ENCODE peak calls at places on chromosomes 6 and 20, in four cellular contexts. D is astrocyte, O is neural progenitor cell, Y is SJSA1. I is an unnamed sample. For H3K4me1, the result is how much of the 10 kb centered on the place peaks cover.

GRCh38 chr6:11911535-11911934 is 100.6 kb upstream of the HIVEP1 start:
- DNase-seq in D (peak), O (no peak), Y (no peak), I (no peak)

GRCh38 chr6:158834675-158835385 is 15.7 kb upstream of the EZR start:
- DNase-seq in D (no peak), O (no peak), Y (no peak), I (no peak)

GRCh38 chr6:45445749-45446454 is 68.2 kb upstream of the SUPT3H start:
- DNase-seq in D (peak), O (no peak), Y (peak), I (peak)

GRCh38 chr6:45480697-45481415 is 103.1 kb upstream of the SUPT3H start:
- DNase-seq in D (no peak), O (no peak), Y (peak), I (no peak)

GRCh38 chr6:163588211-163588919 is 173.8 kb downstream of the QKI start:
- DNase-seq in D (peak), O (no peak), Y (peak), I (no peak)

GRCh38 chr20:33433465-33433864 is 10.1 kb downstream of the SNTA1 start:
- DNase-seq in D (no peak), O (no peak), Y (no peak), I (no peak)

GRCh38 chr20:11047559-11047958 is 373.8 kb upstream of the JAG1 start:
- DNase-seq in D (peak), O (no peak), Y (no peak), I (no peak)

GRCh38 chr6:126107475-126108121 is 121.3 kb downstream of the TRMT11 start:
- DNase-seq in D (peak), O (peak), Y (no peak), I (no peak)

GRCh38 chr6:162467679-162468078 is 259.9 kb downstream of the PRKN start:
- DNase-seq in D (no peak), O (no peak), Y (no peak), I (no peak)

GRCh38 chr6:37222125-37222967 is 35.2 kb upstream of the TBC1D22B start:
- DNase-seq in D (peak), O (peak), Y (peak), I (no peak)

GRCh38 chr20:50312002-50312681 is 121.5 kb downstream of the CEBPB start:
- DNase-seq in D (no peak), O (no peak), Y (no peak), I (no peak)

GRCh38 chr6:170289108-170289931 is 1.6 kb downstream of the DLL1 start:
- DNase-seq in D (no peak), O (peak), Y (no peak), I (no peak)

DNA sequence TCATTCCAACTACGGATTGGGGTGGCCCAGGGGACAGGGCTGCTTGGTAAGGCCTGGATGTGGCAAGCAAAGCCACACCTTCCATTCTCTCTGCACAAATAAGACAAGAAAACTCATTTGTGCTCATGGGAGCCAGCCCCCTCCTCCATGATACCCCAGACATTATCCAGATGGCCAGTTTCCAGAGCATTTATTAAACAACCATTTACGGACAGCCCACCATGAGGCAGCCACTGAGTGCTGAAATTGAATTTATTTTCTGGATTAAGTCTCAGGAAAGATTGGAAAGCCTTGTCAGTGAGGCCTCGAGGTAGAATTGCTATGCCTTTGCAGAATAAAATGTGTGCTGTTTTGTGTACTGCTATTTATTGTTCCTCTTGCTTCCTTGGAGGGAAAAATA is 151.1 kb downstream of the UNC5CL start:
- DNase-seq in D (no peak), O (no peak), Y (no peak), I (no peak)
- H3K4me1 ChIP-seq in D (under half), O (under half), Y (under half), I (under half)

GRCh38 chr20:37378785-37379598 is 33.1 kb downstream of the SRC start:
- DNase-seq in D (peak), O (no peak), Y (peak), I (no peak)
- H3K27ac ChIP-seq in D (peak), O (peak), Y (peak), I (no peak)

DNA sequence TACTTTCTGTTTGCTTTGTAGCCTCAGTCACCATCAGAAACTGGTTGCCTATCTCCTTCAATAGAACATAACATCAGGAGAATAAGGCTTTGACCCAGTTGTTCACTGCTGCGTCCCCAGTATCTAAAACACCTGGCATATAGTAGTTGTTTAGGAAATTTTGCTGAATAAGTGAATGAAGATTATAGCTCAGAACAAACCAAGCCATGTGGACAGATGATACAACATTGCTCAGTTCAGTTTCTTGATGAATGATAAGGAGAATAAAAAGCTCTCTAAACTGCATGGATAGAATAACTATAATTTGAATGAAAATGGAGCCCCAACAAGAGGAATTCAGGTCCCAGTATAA is 5.2 kb upstream of the SERPINB1 start:
- DNase-seq in D (no peak), O (no peak), Y (no peak), I (no peak)
- H3K4me1 ChIP-seq in D (under half), O (under half), Y (half or more), I (under half)

GRCh38 chr20:64044484-64045247 is 4.8 kb downstream of the SOX18 start:
- DNase-seq in D (no peak), O (no peak), Y (peak), I (no peak)
- H3K27ac ChIP-seq in D (no peak), O (no peak), Y (no peak), I (peak)

GRCh38 chr6:56538851-56539250 is 103.8 kb downstream of the DST start:
- DNase-seq in D (no peak), O (no peak), Y (no peak), I (no peak)
- H3K4me1 ChIP-seq in D (under half), O (under half), Y (under half), I (under half)

GRCh38 chr20:58017237-58017969 is 211.1 kb downstream of the ANKRD60 start:
- DNase-seq in D (peak), O (no peak), Y (peak), I (peak)
- H3K27ac ChIP-seq in D (peak), O (no peak), Y (peak), I (peak)

DNA sequence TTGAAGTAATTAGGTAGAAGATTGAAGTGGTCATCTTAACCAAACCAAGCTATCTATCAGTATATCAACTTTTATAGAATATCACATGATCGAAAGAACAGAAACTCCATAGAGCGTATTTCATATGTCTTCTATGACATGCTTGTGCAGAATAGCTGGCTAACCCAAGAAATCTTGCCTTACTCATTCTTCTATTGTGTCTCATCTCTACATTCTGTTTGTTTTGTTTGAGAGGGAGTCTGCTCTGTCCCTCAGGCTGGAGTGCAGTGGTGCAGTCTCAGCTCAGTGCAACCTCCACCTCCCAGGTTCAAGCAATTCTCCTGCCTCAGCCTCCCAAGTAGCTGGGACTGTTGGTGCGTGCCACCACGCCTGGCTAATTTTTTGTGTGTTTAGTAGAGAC is 10.6 kb downstream of the TAB2 start:
- DNase-seq in D (no peak), O (no peak), Y (no peak), I (no peak)
- H3K4me1 ChIP-seq in D (under half), O (under half), Y (under half), I (under half)

GRCh38 chr20:17555106-17555505 is 14.8 kb upstream of the DSTN start:
- DNase-seq in D (no peak), O (no peak), Y (no peak), I (no peak)
- H3K27ac ChIP-seq in D (no peak), O (no peak), Y (no peak), I (peak)

DNA sequence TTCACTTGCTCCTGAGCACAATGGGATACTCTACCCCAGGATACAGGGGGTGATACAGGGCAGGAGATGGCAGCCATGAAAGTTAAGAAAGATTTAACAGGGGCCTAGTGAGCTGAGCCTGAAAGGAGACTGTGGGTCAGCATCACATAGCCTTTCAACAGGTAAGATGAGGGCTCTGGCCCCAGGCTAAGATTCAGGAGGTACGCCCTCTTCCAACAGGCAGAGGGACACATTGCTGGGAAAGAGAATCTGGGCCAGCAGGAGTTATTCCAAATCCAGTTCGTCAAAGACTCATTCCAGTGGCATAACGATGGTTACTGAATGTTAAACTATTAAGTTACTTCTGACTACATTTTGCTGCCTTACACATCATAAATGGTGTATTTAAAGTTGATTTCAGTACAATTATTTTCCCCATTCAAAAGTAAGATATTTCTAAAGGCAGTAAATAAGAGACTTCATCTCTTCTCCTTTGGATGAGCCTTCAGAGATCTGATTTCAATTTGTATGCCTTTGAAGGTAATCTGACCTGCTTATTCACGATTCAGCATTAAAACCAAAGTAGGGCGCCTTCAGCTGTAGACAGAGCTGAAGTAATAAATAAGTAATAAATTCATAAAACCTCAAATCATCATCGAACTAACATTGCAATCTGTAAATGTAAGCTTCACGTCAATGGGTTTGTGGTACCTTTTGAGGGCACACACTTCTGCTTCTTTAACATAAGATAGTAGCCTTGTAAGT is 62.4 kb downstream of the HS3ST5 start:
- DNase-seq in D (no peak), O (no peak), Y (no peak), I (no peak)
- H3K4me1 ChIP-seq in D (under half), O (under half), Y (under half), I (under half)

DNA sequence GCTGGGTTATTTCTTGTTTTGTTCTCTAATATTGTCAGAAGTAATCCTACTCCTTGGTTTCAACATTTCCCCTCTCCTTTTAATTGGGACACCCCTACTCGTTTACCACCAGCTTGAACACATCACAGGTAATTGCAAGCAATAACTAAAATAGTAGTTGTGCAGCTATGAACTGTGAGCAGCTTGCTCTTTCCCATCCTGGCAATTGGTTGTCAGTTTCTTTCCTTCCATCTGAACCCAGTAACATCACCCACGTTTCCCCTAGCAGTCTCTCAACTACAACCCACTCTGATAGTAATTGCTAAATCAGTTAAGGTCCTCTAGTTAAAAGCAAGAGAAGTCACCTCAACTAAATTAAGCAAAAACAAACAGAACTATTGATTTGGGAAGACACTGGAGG is 47.6 kb upstream of the GNRH2 start:
- DNase-seq in D (no peak), O (no peak), Y (no peak), I (no peak)
- H3K27ac ChIP-seq in D (no peak), O (no peak), Y (no peak), I (no peak)

I was measured in Panc1.